ENCODE peak calls at places on chromosomes 6 and 20, in eight cellular contexts. T, Y, J, F, I, B, S and O are unnamed samples.

GRCh38 chr6:6319947-6320811 is at the start of gene F13A1:
- DNase-seq in T (peak; percentile 10), Y (no peak), J (no peak), F (no peak), I (no peak), B (peak; percentile 17), S (no peak), O (no peak)

GRCh38 chr6:106511274-106512047 is 117.8 kb downstream of the RTN4IP1 start:
- DNase-seq in T (peak; percentile 41), Y (peak; percentile 22), J (no peak), F (no peak), I (no peak), B (peak; percentile 39), S (no peak), O (no peak)

GRCh38 chr6:49479308-49480004 is 16.3 kb downstream of the CENPQ start:
- DNase-seq in T (no peak), Y (no peak), J (no peak), F (no peak), I (no peak), B (no peak), S (no peak), O (no peak)

GRCh38 chr6:161261325-161261724 is 12.5 kb downstream of the AGPAT4 start:
- DNase-seq in T (no peak), Y (no peak), J (peak; percentile 61), F (no peak), I (no peak), B (no peak), S (no peak), O (no peak)

GRCh38 chr20:47479506-47479905 is 22.2 kb upstream of the NCOA3 start:
- DNase-seq in T (no peak), Y (no peak), J (no peak), F (no peak), I (no peak), B (no peak), S (no peak), O (no peak)

GRCh38 chr6:84026721-84027164 is 6.8 kb upstream of the MRAP2 start:
- DNase-seq in T (no peak), Y (no peak), J (no peak), F (no peak), I (no peak), B (peak; percentile 21), S (no peak), O (no peak)

GRCh38 chr6:29414588-29414987 is at the start of gene OR12D1:
- DNase-seq in T (no peak), Y (no peak), J (no peak), F (no peak), I (peak; percentile 16), B (no peak), S (no peak), O (no peak)

GRCh38 chr20:6007094-6007528 is 46.7 kb downstream of the LRRN4 start:
- DNase-seq in T (no peak), Y (no peak), J (no peak), F (no peak), I (no peak), B (no peak), S (no peak), O (no peak)

GRCh38 chr6:143337201-143337949 is 113.1 kb downstream of the ADAT2 start:
- DNase-seq in T (peak; percentile 56), Y (peak; percentile 44), J (peak; percentile 8), F (no peak), I (peak; percentile 18), B (peak; percentile 15), S (peak; percentile 56), O (no peak)

GRCh38 chr20:8385247-8385646 is 253.2 kb downstream of the PLCB1 start:
- DNase-seq in T (peak; percentile 81), Y (no peak), J (peak; percentile 65), F (no peak), I (no peak), B (no peak), S (peak; percentile 34), O (no peak)

GRCh38 chr6:145508107-145508506 is 227.2 kb downstream of the EPM2A start:
- DNase-seq in T (no peak), Y (no peak), J (no peak), F (no peak), I (no peak), B (no peak), S (no peak), O (no peak)

GRCh38 chr6:118667988-118668387 is 16.6 kb upstream of the CEP85L start:
- DNase-seq in T (no peak), Y (no peak), J (peak; percentile 29), F (no peak), I (no peak), B (no peak), S (no peak), O (no peak)

GRCh38 chr6:68572525-68572924 is 62.6 kb upstream of the ADGRB3 start:
- DNase-seq in T (peak; percentile 40), Y (no peak), J (no peak), F (peak; percentile 49), I (no peak), B (no peak), S (no peak), O (no peak)

GRCh38 chr20:20417891-20418676 is 50.2 kb downstream of the INSM1 start:
- DNase-seq in T (no peak), Y (no peak), J (no peak), F (no peak), I (no peak), B (no peak), S (no peak), O (no peak)

GRCh38 chr6:150241751-150242150 is 98.9 kb downstream of the PPP1R14C start:
- DNase-seq in T (no peak), Y (no peak), J (no peak), F (no peak), I (no peak), B (no peak), S (no peak), O (no peak)

GRCh38 chr6:90545450-90545849 is 41.4 kb downstream of the MAP3K7 start:
- DNase-seq in T (no peak), Y (no peak), J (peak; percentile 31), F (no peak), I (no peak), B (no peak), S (no peak), O (no peak)

GRCh38 chr6:12116264-12116800 is 104.2 kb downstream of the HIVEP1 start:
- DNase-seq in T (no peak), Y (no peak), J (no peak), F (no peak), I (no peak), B (no peak), S (no peak), O (no peak)

GRCh38 chr6:90611543-90611864 is 24.6 kb upstream of the MAP3K7 start:
- DNase-seq in T (no peak), Y (no peak), J (no peak), F (no peak), I (no peak), B (no peak), S (no peak), O (no peak)

GRCh38 chr6:57021086-57021720 is 25.3 kb upstream of the KIAA1586 start:
- DNase-seq in T (no peak), Y (no peak), J (peak; percentile 64), F (no peak), I (peak; percentile 51), B (no peak), S (no peak), O (no peak)

GRCh38 chr20:3045042-3045815 is 623 bp upstream of the MRPS26 start:
- DNase-seq in T (peak; percentile 80), Y (no peak), J (peak; percentile 86), F (peak; percentile 90), I (no peak), B (peak; percentile 86), S (peak; percentile 89), O (peak; percentile 44)

GRCh38 chr6:27168586-27169443 is 78.7 kb upstream of the PRSS16 start:
- DNase-seq in T (no peak), Y (no peak), J (peak; percentile 97), F (no peak), I (no peak), B (no peak), S (no peak), O (no peak)

GRCh38 chr20:57399587-57400261 is 8.5 kb downstream of the RBM38 start:
- DNase-seq in T (peak; percentile 37), Y (peak; percentile 45), J (peak; percentile 16), F (no peak), I (no peak), B (peak; percentile 55), S (peak; percentile 71), O (no peak)

GRCh38 chr6:81748946-81749345 is 3.5 kb downstream of the TENT5A start:
- DNase-seq in T (no peak), Y (no peak), J (no peak), F (no peak), I (no peak), B (no peak), S (no peak), O (no peak)

GRCh38 chr20:31676534-31677030 is 38.9 kb downstream of the COX4I2 start:
- DNase-seq in T (no peak), Y (no peak), J (no peak), F (no peak), I (no peak), B (no peak), S (no peak), O (no peak)

GRCh38 chr20:31675828-31676533 is 38.3 kb downstream of the COX4I2 start:
- DNase-seq in T (no peak), Y (no peak), J (peak; percentile 25), F (no peak), I (no peak), B (no peak), S (no peak), O (no peak)

GRCh38 chr20:31673943-31674463 is 36.3 kb downstream of the COX4I2 start:
- DNase-seq in T (no peak), Y (no peak), J (no peak), F (no peak), I (no peak), B (no peak), S (no peak), O (no peak)

GRCh38 chr20:31673435-31673834 is 35.7 kb downstream of the COX4I2 start:
- DNase-seq in T (no peak), Y (no peak), J (no peak), F (no peak), I (no peak), B (no peak), S (no peak), O (no peak)

GRCh38 chr20:31674895-31675827 is 37.4 kb downstream of the COX4I2 start:
- DNase-seq in T (peak; percentile 45), Y (no peak), J (peak; percentile 64), F (peak; percentile 71), I (no peak), B (peak; percentile 69), S (peak; percentile 83), O (no peak)
- TF ChIP-seq POLR2A in T (no peak), Y (no peak), J (no peak), F (no peak), I (no peak), B (no peak), S (no peak), O (no peak)

GRCh38 chr6:7402746-7403145 is 13.1 kb downstream of the RIOK1 start:
- DNase-seq in T (no peak), Y (no peak), J (no peak), F (no peak), I (no peak), B (no peak), S (no peak), O (no peak)
- H3K4me3 ChIP-seq in T (no peak overlapping the region), Y (no peak overlapping the region), J (no peak overlapping the region), F (no peak overlapping the region), I (no peak overlapping the region), B (no peak overlapping the region), S (no peak overlapping the region), O (no peak overlapping the region)

GRCh38 chr6:137357263-137357947 is 136.8 kb downstream of the OLIG3 start:
- DNase-seq in T (no peak), Y (no peak), J (no peak), F (no peak), I (no peak), B (no peak), S (no peak), O (no peak)
- TF ChIP-seq POLR2A in T (no peak), Y (no peak), J (no peak), F (no peak), I (no peak), B (no peak), S (no peak), O (no peak)

GRCh38 chr20:63214514-63214913 is 1.4 kb downstream of the YTHDF1 start:
- DNase-seq in T (no peak), Y (no peak), J (no peak), F (no peak), I (no peak), B (no peak), S (no peak), O (no peak)
- H3K4me3 ChIP-seq in T (no peak overlapping the region), Y (no peak overlapping the region), J (no peak overlapping the region), F (no peak overlapping the region), I (peak overlapping the region; percentile 90), B (no peak overlapping the region), S (peak overlapping the region; percentile 97), O (peak overlapping the region; percentile 92)